ENCODE peak calls at places on chromosome 22, in four cellular contexts. G is heart left ventricle, E is cardiac muscle cell, Z is DND-41. H is an unnamed sample.

GRCh38 chr22:29744902-29745301 is 21.9 kb downstream of the ZMAT5 start:
- DNase-seq in Z (no peak), G (no peak), E (no peak), H (no peak)

GRCh38 chr22:50731811-50732624 is 6.0 kb upstream of the ACR start:
- DNase-seq in G (peak; percentile 27), E (peak; percentile 56), Z (peak; percentile 64), H (peak; percentile 57)

GRCh38 chr22:46072030-46072881 is 78.1 kb upstream of the PPARA start:
- DNase-seq in Z (peak; percentile 63), E (no peak), G (peak; percentile 70), H (peak; percentile 87)

GRCh38 chr22:27876684-27877083 is 42.4 kb downstream of the PITPNB start:
- DNase-seq in Z (no peak), E (no peak), G (no peak), H (no peak)

GRCh38 chr22:42648368-42649260 is 578 bp downstream of the CYB5R3 start:
- DNase-seq in G (peak; percentile 78), Z (peak; percentile 32), E (no peak), H (peak; percentile 90)

GRCh38 chr22:22745225-22746060 is 101.0 kb downstream of the GGTLC2 start:
- DNase-seq in G (no peak), Z (peak; percentile 57), E (no peak), H (peak; percentile 54)

GRCh38 chr22:24289781-24290181 is 19.1 kb downstream of the SPECC1L start:
- DNase-seq in G (no peak), Z (no peak), E (no peak), H (no peak)

GRCh38 chr22:38167988-38168407 is 13.6 kb downstream of the PLA2G6 start:
- DNase-seq in Z (no peak), E (no peak), G (peak; percentile 93), H (no peak)

GRCh38 chr22:30299322-30299721 is 10.0 kb upstream of the CASTOR1 start:
- DNase-seq in Z (no peak), G (no peak), E (no peak), H (no peak)

GRCh38 chr22:28034760-28035401 is 115.8 kb upstream of the PITPNB start:
- DNase-seq in G (peak; percentile 92), E (peak; percentile 52), Z (peak; percentile 89), H (no peak)

GRCh38 chr22:18031670-18032454 is 7.5 kb upstream of the MICAL3 start:
- DNase-seq in Z (no peak), G (peak; percentile 68), E (no peak), H (no peak)

GRCh38 chr22:29152045-29152380 is 53.7 kb upstream of the EMID1 start:
- DNase-seq in Z (no peak), G (no peak), E (no peak), H (no peak)

GRCh38 chr22:50683086-50683993 is 10.7 kb downstream of the SHANK3 start:
- DNase-seq in E (no peak), Z (no peak), G (no peak), H (no peak)

GRCh38 chr22:49810363-49811013 is 17.2 kb downstream of the BRD1 start:
- DNase-seq in E (no peak), G (no peak), Z (no peak), H (no peak)

GRCh38 chr22:29243874-29244446 is 23.8 kb downstream of the RHBDD3 start:
- DNase-seq in Z (no peak), G (no peak), E (no peak), H (no peak)

GRCh38 chr22:24982301-24983056 is 30.0 kb downstream of the KIAA1671 start:
- DNase-seq in G (no peak), E (no peak), Z (no peak), H (no peak)

GRCh38 chr22:50025993-50026392 is 13.4 kb upstream of the IL17REL start:
- DNase-seq in E (no peak), Z (no peak), G (no peak), H (no peak)

GRCh38 chr22:24996420-24996952 is 44.0 kb downstream of the KIAA1671 start:
- DNase-seq in Z (no peak), G (peak; percentile 43), E (peak; percentile 93), H (no peak)

GRCh38 chr22:25970348-25970995 is 198.8 kb upstream of the SEZ6L start:
- DNase-seq in Z (no peak), G (peak; percentile 57), E (peak; percentile 17), H (no peak)

GRCh38 chr22:24066872-24067271 is 55.8 kb downstream of the CABIN1 start:
- DNase-seq in Z (no peak), E (no peak), G (no peak), H (no peak)

GRCh38 chr22:23098230-23098705 is 27.9 kb downstream of the GNAZ start:
- DNase-seq in G (no peak), Z (no peak), E (no peak), H (no peak)

DNA sequence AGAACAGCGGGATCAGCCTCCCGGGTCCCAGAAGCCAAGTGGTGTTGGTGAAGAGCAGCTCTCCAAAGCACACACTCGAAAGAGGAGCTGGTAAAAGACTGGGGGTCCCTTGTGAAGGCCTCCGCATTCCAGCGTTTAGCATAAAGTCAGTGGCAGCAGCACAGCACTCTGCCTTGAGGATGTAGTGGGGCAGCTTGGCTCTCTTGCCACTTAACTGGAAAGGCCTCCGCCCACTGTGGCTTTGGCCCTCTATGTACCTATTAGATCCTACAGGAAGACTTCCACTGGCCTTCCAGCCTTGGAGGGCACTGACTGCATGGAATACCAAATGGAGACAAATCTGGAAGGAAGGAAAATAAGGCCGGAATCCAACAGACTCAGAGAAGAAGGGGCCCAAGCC is 1455.3 kb downstream of the BRD1 start:
- DNase-seq in Z (no peak), G (no peak), E (no peak), H (no peak)
- H3K27ac ChIP-seq in Z (no peak overlapping the region), G (no peak overlapping the region), E (no peak overlapping the region), H (no peak overlapping the region)

DNA sequence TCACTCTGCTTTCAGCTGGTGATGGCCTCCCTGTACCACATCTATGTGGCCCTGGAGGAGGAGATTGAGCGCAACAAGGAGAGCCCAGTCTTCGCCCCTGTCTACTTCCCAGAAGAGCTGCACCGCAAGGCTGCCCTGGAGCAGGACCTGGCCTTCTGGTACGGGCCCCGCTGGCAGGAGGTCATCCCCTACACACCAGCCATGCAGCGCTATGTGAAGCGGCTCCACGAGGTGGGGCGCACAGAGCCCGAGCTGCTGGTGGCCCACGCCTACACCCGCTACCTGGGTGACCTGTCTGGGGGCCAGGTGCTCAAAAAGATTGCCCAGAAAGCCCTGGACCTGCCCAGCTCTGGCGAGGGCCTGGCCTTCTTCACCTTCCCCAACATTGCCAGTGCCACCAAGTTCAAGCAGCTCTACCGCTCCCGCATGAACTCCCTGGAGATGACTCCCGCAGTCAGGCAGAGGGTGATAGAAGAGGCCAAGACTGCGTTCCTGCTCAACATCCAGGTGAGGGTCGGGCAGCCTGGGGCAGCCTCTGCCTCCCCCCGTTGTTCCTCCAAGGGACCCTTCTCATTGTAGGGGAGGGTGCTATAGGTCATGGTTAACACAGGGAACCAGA is 5.9 kb downstream of the HMOX1 start:
- DNase-seq in G (no peak), Z (no peak), E (no peak), H (peak; percentile 50)
- H3K36me3 ChIP-seq in G (peaks cover 9% of the 10 kb centered on the region), Z (no peaks in the 10 kb centered on the region), E (no peaks in the 10 kb centered on the region), H (peaks cover 11% of the 10 kb centered on the region)

GRCh38 chr22:39279170-39279850 is 34.5 kb upstream of the PDGFB start:
- DNase-seq in Z (no peak), G (no peak), E (no peak), H (no peak)

GRCh38 chr22:39275814-39276443 is 31.1 kb upstream of the PDGFB start:
- DNase-seq in Z (no peak), E (no peak), G (no peak), H (no peak)

GRCh38 chr22:39276461-39277134 is 31.8 kb upstream of the PDGFB start:
- DNase-seq in G (no peak), Z (no peak), E (no peak), H (no peak)

GRCh38 chr22:39277135-39277607 is 32.4 kb upstream of the PDGFB start:
- DNase-seq in E (no peak), G (no peak), Z (no peak), H (no peak)

GRCh38 chr22:39278040-39278439 is 33.3 kb upstream of the PDGFB start:
- DNase-seq in G (peak; percentile 78), Z (no peak), E (no peak), H (peak; percentile 62)
- TF ChIP-seq CTCF in G (peak; percentile 14), Z (no peak), E (no peak), H (no peak)

GRCh38 chr22:20064140-20064480 is 15.9 kb upstream of the DGCR8 start:
- DNase-seq in G (no peak), Z (no peak), E (no peak), H (no peak)

GRCh38 chr22:20064545-20065262 is 15.3 kb upstream of the DGCR8 start:
- DNase-seq in E (no peak), G (no peak), Z (no peak), H (no peak)

GRCh38 chr22:20062043-20062765 is 17.8 kb upstream of the DGCR8 start:
- DNase-seq in G (no peak), E (no peak), Z (no peak), H (no peak)

GRCh38 chr22:20062766-20063083 is 17.3 kb upstream of the DGCR8 start:
- DNase-seq in G (no peak), E (no peak), Z (no peak), H (no peak)

DNA sequence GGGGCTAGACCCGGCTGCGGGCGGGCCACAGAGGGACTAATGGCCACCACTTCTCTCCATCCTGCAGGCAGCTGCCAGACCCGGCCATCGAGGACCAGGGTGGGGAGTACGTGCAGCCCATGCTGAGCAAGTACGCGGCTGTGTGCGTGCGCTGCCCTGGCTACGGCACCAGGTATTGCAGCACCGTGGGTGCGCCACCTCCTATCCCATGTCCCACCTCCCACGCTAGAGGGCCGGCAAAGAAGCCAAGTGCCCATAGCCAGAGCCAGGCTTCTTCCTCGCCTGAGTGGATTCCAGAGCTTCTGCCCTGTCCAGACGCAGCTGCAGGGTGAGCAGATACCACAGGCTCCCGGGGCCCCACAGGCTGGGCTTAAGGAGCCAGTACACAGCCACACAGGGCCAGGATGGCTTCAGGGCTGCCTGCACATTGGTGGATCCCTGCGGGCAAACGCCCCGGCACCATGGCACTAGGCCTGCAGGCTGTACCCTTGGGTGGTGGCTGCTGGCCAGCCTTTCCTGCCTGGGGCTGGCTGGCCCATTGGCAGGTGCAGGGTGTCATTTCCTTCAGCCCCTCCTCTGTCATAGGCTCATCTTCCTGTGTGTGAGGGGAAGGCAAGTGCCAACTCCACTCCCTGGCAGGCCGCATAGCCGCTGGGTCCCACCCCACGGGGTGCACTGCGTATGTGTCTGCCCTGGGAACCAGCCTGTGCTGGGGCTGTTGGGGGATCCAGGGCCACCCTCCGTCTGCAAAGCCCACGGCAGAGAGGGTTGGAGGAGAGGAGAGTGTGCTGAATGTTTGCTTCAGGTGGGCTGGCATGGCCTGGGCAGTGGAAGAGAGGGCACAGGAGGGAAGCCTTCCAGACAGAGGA is 16.5 kb upstream of the DGCR8 start:
- DNase-seq in Z (no peak), E (no peak), G (no peak), H (no peak)
- H3K27ac ChIP-seq in Z (no peak overlapping the region), E (no peak overlapping the region), G (no peak overlapping the region), H (no peak overlapping the region)

GRCh38 chr22:31436132-31436531 is 36.7 kb downstream of the DRG1 start:
- DNase-seq in Z (no peak), G (no peak), E (no peak), H (no peak)
- H3K36me3 ChIP-seq in Z (peaks cover 96% of the 10 kb centered on the region), G (peaks cover 94% of the 10 kb centered on the region), E (peaks cover 77% of the 10 kb centered on the region), H (no peaks in the 10 kb centered on the region)

DNA sequence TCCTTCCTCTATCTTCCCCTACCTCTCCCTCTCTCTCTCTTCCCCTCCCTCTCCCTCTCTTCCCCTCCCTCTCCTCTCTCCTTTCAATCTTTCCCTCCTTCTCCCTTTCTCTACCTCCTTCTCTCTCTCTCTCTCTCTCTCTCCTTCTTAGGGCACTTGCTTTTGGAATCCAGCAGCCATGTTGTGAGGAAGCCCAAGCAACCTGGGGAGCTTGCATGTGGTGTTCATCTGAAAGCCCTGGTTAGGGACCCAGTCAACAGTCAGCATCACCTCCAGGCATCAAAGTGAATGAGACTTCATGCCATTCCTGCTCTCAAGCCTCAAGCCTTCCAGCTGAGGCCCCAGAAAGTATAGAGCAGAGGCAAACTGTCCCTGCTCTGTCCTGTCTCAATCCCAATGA is 65.6 kb upstream of the SHISAL1 start:
- DNase-seq in G (no peak), Z (no peak), E (no peak), H (no peak)
- TF ChIP-seq CTCF in G (no peak), Z (no peak), E (no peak), H (no peak)

H was measured in right lobe of liver.